ENCODE peak calls at places on chromosomes 1 and 21, in five cellular contexts. One of them, this sample, is unnamed.

GRCh38 chr1:39779137-39779536 is 8.0 kb upstream of the OXCT2 start:
- DNase-seq in GM12891: no peak
- DNase-seq in HepG2: no peak
- DNase-seq in K562: peak
- DNase-seq in H1: no peak
- DNase-seq in this sample: no peak

GRCh38 chr1:13732971-13733667 is 33.1 kb downstream of the PRDM2 start:
- DNase-seq in K562: no peak
- DNase-seq in HepG2: no peak
- DNase-seq in GM12891: no peak
- DNase-seq in H1: no peak
- DNase-seq in this sample: no peak

GRCh38 chr1:55974714-55975441 is 604.5 kb downstream of the PLPP3 start:
- DNase-seq in GM12891: no peak
- DNase-seq in HepG2: no peak
- DNase-seq in K562: no peak
- DNase-seq in H1: no peak
- DNase-seq in this sample: no peak

GRCh38 chr1:23732363-23733224 is 10.7 kb upstream of the ELOA start:
- DNase-seq in K562: no peak
- DNase-seq in HepG2: no peak
- DNase-seq in H1: no peak
- DNase-seq in GM12891: no peak
- DNase-seq in this sample: no peak

GRCh38 chr1:222283147-222283768 is 264.6 kb downstream of the HHIPL2 start:
- DNase-seq in HepG2: no peak
- DNase-seq in GM12891: no peak
- DNase-seq in K562: no peak
- DNase-seq in H1: no peak
- DNase-seq in this sample: no peak

GRCh38 chr1:203114202-203114601 is 13.3 kb upstream of the ADORA1 start:
- DNase-seq in HepG2: no peak
- DNase-seq in GM12891: no peak
- DNase-seq in K562: no peak
- DNase-seq in H1: no peak
- DNase-seq in this sample: no peak

GRCh38 chr1:15858672-15859372 is 11.3 kb downstream of the SPEN start:
- DNase-seq in K562: no peak
- DNase-seq in H1: peak
- DNase-seq in GM12891: no peak
- DNase-seq in HepG2: no peak
- DNase-seq in this sample: no peak

GRCh38 chr21:40997831-40998230 is 150.9 kb upstream of the DSCAM start:
- DNase-seq in HepG2: no peak
- DNase-seq in K562: no peak
- DNase-seq in GM12891: no peak
- DNase-seq in H1: no peak
- DNase-seq in this sample: no peak

GRCh38 chr1:28249013-28249870 is 10.1 kb upstream of the SESN2 start:
- DNase-seq in H1: no peak
- DNase-seq in HepG2: no peak
- DNase-seq in GM12891: no peak
- DNase-seq in K562: no peak
- DNase-seq in this sample: no peak

GRCh38 chr1:18929686-18930085 is 26.8 kb downstream of the IFFO2 start:
- DNase-seq in K562: no peak
- DNase-seq in H1: no peak
- DNase-seq in GM12891: no peak
- DNase-seq in HepG2: no peak
- DNase-seq in this sample: no peak

GRCh38 chr1:40997096-40997495 is 17.6 kb downstream of the CTPS1 start:
- DNase-seq in HepG2: no peak
- DNase-seq in H1: no peak
- DNase-seq in GM12891: no peak
- DNase-seq in K562: no peak
- DNase-seq in this sample: no peak

GRCh38 chr1:88618331-88618730 is 65.7 kb upstream of the PKN2 start:
- DNase-seq in GM12891: no peak
- DNase-seq in H1: no peak
- DNase-seq in K562: no peak
- DNase-seq in HepG2: no peak
- DNase-seq in this sample: no peak

GRCh38 chr1:160858127-160858909 is 4.4 kb downstream of the CD244 start:
- DNase-seq in GM12891: no peak
- DNase-seq in K562: no peak
- DNase-seq in HepG2: no peak
- DNase-seq in H1: no peak
- DNase-seq in this sample: no peak

GRCh38 chr1:225767591-225768540 is 9.8 kb upstream of the SRP9 start:
- DNase-seq in HepG2: peak
- DNase-seq in GM12891: no peak
- DNase-seq in H1: peak
- DNase-seq in K562: no peak
- DNase-seq in this sample: no peak

GRCh38 chr1:27011058-27011764 is 1.4 kb downstream of the TENT5B start:
- DNase-seq in GM12891: no peak
- DNase-seq in H1: peak
- DNase-seq in HepG2: no peak
- DNase-seq in K562: peak
- DNase-seq in this sample: no peak

GRCh38 chr1:29798699-29799566 is 562.6 kb downstream of the PTPRU start:
- DNase-seq in H1: no peak
- DNase-seq in GM12891: no peak
- DNase-seq in K562: no peak
- DNase-seq in HepG2: no peak
- DNase-seq in this sample: no peak

GRCh38 chr1:29801561-29801973 is 565.2 kb downstream of the PTPRU start:
- DNase-seq in K562: no peak
- DNase-seq in GM12891: no peak
- DNase-seq in H1: no peak
- DNase-seq in HepG2: no peak
- DNase-seq in this sample: no peak

GRCh38 chr1:29800522-29800956 is 564.2 kb downstream of the PTPRU start:
- DNase-seq in GM12891: no peak
- DNase-seq in H1: no peak
- DNase-seq in HepG2: no peak
- DNase-seq in K562: peak
- DNase-seq in this sample: no peak

GRCh38 chr1:29801003-29801402 is 564.7 kb downstream of the PTPRU start:
- DNase-seq in K562: peak
- DNase-seq in HepG2: no peak
- DNase-seq in GM12891: no peak
- DNase-seq in H1: no peak
- DNase-seq in this sample: no peak

DNA sequence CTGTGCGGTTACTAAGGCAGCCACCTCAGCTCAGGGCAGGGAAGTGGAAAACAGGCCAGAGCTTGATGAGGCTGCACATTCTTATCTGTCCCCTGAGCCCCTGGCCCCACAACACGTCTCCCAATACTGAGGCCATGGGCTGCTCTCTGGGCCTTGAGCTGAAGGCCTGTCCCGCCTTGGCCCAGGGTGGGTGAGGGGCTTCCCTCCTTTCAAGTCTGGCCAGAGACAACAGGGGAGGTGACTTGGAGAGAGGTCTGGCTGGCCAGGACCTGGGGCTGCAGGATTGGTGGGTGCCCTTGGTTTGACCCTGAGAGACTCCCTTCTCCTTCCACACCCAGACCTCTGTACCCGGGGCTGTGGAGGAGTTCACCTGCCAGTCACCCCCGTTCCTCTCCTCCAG is 563.8 kb downstream of the PTPRU start:
- DNase-seq in GM12891: no peak
- DNase-seq in K562: peak
- DNase-seq in HepG2: no peak
- DNase-seq in H1: no peak
- DNase-seq in this sample: no peak
- TF ChIP-seq POLR2AphosphoS5 in GM12891: no peak
- TF ChIP-seq POLR2AphosphoS5 in K562: no peak
- TF ChIP-seq POLR2AphosphoS5 in HepG2: no peak
- TF ChIP-seq POLR2AphosphoS5 in H1: no peak
- TF ChIP-seq POLR2AphosphoS5 in this sample: no peak

GRCh38 chr1:31957701-31958674 is 19.8 kb upstream of the PTP4A2 start:
- DNase-seq in H1: no peak
- DNase-seq in HepG2: no peak
- DNase-seq in K562: peak
- DNase-seq in GM12891: no peak
- DNase-seq in this sample: peak
- TF ChIP-seq POLR2A in H1: no peak
- TF ChIP-seq POLR2A in HepG2: no peak
- TF ChIP-seq POLR2A in K562: peak
- TF ChIP-seq POLR2A in GM12891: peak
- TF ChIP-seq POLR2A in this sample: no peak

DNA sequence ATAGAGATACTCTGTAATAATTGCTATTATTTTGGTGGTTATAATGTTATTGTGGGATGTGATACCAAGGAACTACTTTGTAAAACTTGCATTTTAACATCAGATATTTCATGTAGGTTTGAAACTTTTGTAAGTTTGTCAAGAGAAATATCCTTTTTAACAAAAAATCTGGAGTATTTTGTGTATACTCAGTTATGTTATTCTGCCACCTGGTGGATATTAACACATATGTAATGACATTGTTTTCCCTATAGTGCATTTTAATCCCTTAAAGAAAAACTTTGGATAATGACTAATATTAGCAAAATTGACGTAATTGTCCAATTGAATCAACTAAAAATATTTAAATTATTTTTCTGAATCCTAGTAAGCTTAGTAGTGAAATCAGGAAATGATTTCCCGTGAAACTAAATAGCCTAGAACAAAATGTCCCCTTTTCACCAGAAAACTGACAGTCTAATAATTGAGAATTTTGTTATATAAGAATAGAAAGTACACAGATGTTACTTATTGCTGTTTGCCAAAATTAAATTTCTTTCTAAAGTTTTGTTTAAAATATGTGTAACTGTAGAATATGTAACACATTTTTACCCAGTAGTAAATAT is 39.6 kb downstream of the KCTD3 start:
- DNase-seq in GM12891: no peak
- DNase-seq in H1: no peak
- DNase-seq in K562: peak
- DNase-seq in HepG2: no peak
- DNase-seq in this sample: no peak
- TF ChIP-seq TAF1 in GM12891: no peak
- TF ChIP-seq TAF1 in H1: no peak
- TF ChIP-seq TAF1 in K562: no peak
- TF ChIP-seq TAF1 in HepG2: no peak
- TF ChIP-seq TAF1 in this sample: no peak

GRCh38 chr1:233364695-233365539 is 37.4 kb downstream of the MAP3K21 start:
- DNase-seq in HepG2: no peak
- DNase-seq in GM12891: no peak
- DNase-seq in H1: no peak
- DNase-seq in K562: peak
- DNase-seq in this sample: no peak
- TF ChIP-seq POLR2AphosphoS5 in HepG2: no peak
- TF ChIP-seq POLR2AphosphoS5 in GM12891: no peak
- TF ChIP-seq POLR2AphosphoS5 in H1: no peak
- TF ChIP-seq POLR2AphosphoS5 in K562: no peak
- TF ChIP-seq POLR2AphosphoS5 in this sample: no peak

GRCh38 chr1:228850141-228851100 is 115.1 kb downstream of the RHOU start:
- DNase-seq in K562: no peak
- DNase-seq in GM12891: no peak
- DNase-seq in H1: peak
- DNase-seq in HepG2: no peak
- DNase-seq in this sample: no peak

GRCh38 chr1:228853191-228853590 is 117.9 kb downstream of the RHOU start:
- DNase-seq in HepG2: no peak
- DNase-seq in K562: no peak
- DNase-seq in GM12891: no peak
- DNase-seq in H1: no peak
- DNase-seq in this sample: no peak

GRCh38 chr1:228851196-228851595 is 115.9 kb downstream of the RHOU start:
- DNase-seq in K562: no peak
- DNase-seq in GM12891: no peak
- DNase-seq in HepG2: no peak
- DNase-seq in H1: peak
- DNase-seq in this sample: no peak

GRCh38 chr1:228852511-228853088 is 117.3 kb downstream of the RHOU start:
- DNase-seq in HepG2: no peak
- DNase-seq in K562: no peak
- DNase-seq in H1: no peak
- DNase-seq in GM12891: no peak
- DNase-seq in this sample: no peak

GRCh38 chr1:228852015-228852414 is 116.7 kb downstream of the RHOU start:
- DNase-seq in GM12891: no peak
- DNase-seq in HepG2: no peak
- DNase-seq in H1: no peak
- DNase-seq in K562: no peak
- DNase-seq in this sample: no peak
- TF ChIP-seq POLR2A in GM12891: no peak
- TF ChIP-seq POLR2A in HepG2: no peak
- TF ChIP-seq POLR2A in H1: no peak
- TF ChIP-seq POLR2A in K562: no peak
- TF ChIP-seq POLR2A in this sample: no peak

GRCh38 chr1:54488065-54488750 is 59.8 kb upstream of the ACOT11 start:
- DNase-seq in GM12891: peak
- DNase-seq in H1: peak
- DNase-seq in K562: peak
- DNase-seq in HepG2: peak
- DNase-seq in this sample: peak

GRCh38 chr1:54487571-54488050 is 60.4 kb upstream of the ACOT11 start:
- DNase-seq in HepG2: no peak
- DNase-seq in GM12891: no peak
- DNase-seq in H1: peak
- DNase-seq in K562: no peak
- DNase-seq in this sample: no peak

GRCh38 chr1:54488831-54489626 is 59.0 kb upstream of the ACOT11 start:
- DNase-seq in H1: peak
- DNase-seq in K562: peak
- DNase-seq in HepG2: peak
- DNase-seq in GM12891: peak
- DNase-seq in this sample: peak

GRCh38 chr1:54485417-54485816 is 62.6 kb upstream of the ACOT11 start:
- DNase-seq in K562: no peak
- DNase-seq in HepG2: no peak
- DNase-seq in GM12891: no peak
- DNase-seq in H1: no peak
- DNase-seq in this sample: no peak

GRCh38 chr1:54486864-54487263 is 61.2 kb upstream of the ACOT11 start:
- DNase-seq in H1: no peak
- DNase-seq in K562: no peak
- DNase-seq in HepG2: peak
- DNase-seq in GM12891: no peak
- DNase-seq in this sample: no peak
- TF ChIP-seq TAF1 in H1: no peak
- TF ChIP-seq TAF1 in K562: no peak
- TF ChIP-seq TAF1 in HepG2: no peak
- TF ChIP-seq TAF1 in GM12891: no peak
- TF ChIP-seq TAF1 in this sample: no peak

This sample was measured in GM12892.